ENCODE peak calls at places on chromosome 20, in seven cellular contexts. One of them, this sample, is unnamed.

GRCh38 chr20:52118233-52118632 is 73.3 kb downstream of the ZFP64 start:
- DNase-seq in GM23248: no peak
- DNase-seq in HCT116: no peak
- DNase-seq in GM23338: no peak
- DNase-seq in MM.1S: no peak
- DNase-seq in hepatocyte: no peak
- DNase-seq in SK-N-SH: no peak
- DNase-seq in this sample: no peak

GRCh38 chr20:1618479-1618878 is 1.3 kb downstream of the SIRPB1 start:
- DNase-seq in GM23338: no peak
- DNase-seq in HCT116: no peak
- DNase-seq in GM23248: no peak
- DNase-seq in MM.1S: no peak
- DNase-seq in hepatocyte: peak; percentile 0
- DNase-seq in SK-N-SH: no peak
- DNase-seq in this sample: no peak

GRCh38 chr20:50381771-50382593 is 128.2 kb upstream of the PTPN1 start:
- DNase-seq in HCT116: no peak
- DNase-seq in GM23338: no peak
- DNase-seq in SK-N-SH: no peak
- DNase-seq in GM23248: no peak
- DNase-seq in hepatocyte: no peak
- DNase-seq in MM.1S: peak; percentile 33
- DNase-seq in this sample: peak; percentile 31

GRCh38 chr20:44720617-44720993 is 5.4 kb downstream of the CCN5 start:
- DNase-seq in GM23248: peak; percentile 93
- DNase-seq in MM.1S: no peak
- DNase-seq in SK-N-SH: peak; percentile 62
- DNase-seq in HCT116: peak; percentile 48
- DNase-seq in GM23338: no peak
- DNase-seq in hepatocyte: no peak
- DNase-seq in this sample: no peak

GRCh38 chr20:3218307-3218988 is 9.2 kb downstream of the ITPA start:
- DNase-seq in hepatocyte: peak; percentile 67
- DNase-seq in GM23338: peak; percentile 88
- DNase-seq in HCT116: no peak
- DNase-seq in MM.1S: peak; percentile 48
- DNase-seq in SK-N-SH: peak; percentile 95
- DNase-seq in GM23248: peak; percentile 63
- DNase-seq in this sample: peak; percentile 43

GRCh38 chr20:56088381-56088780 is 83.1 kb upstream of the CBLN4 start:
- DNase-seq in hepatocyte: no peak
- DNase-seq in HCT116: no peak
- DNase-seq in MM.1S: no peak
- DNase-seq in GM23338: no peak
- DNase-seq in SK-N-SH: no peak
- DNase-seq in GM23248: no peak
- DNase-seq in this sample: no peak

GRCh38 chr20:1631309-1632227 is 11.8 kb upstream of the SIRPB1 start:
- DNase-seq in MM.1S: no peak
- DNase-seq in GM23338: peak; percentile 53
- DNase-seq in SK-N-SH: no peak
- DNase-seq in hepatocyte: no peak
- DNase-seq in GM23248: peak; percentile 71
- DNase-seq in HCT116: no peak
- DNase-seq in this sample: no peak

GRCh38 chr20:60491261-60491660 is 533.0 kb downstream of the CDH26 start:
- DNase-seq in hepatocyte: no peak
- DNase-seq in GM23338: no peak
- DNase-seq in MM.1S: no peak
- DNase-seq in SK-N-SH: no peak
- DNase-seq in GM23248: no peak
- DNase-seq in HCT116: no peak
- DNase-seq in this sample: no peak

GRCh38 chr20:5402903-5403531 is 86.3 kb upstream of the PROKR2 start:
- DNase-seq in hepatocyte: peak; percentile 35
- DNase-seq in GM23248: peak; percentile 44
- DNase-seq in SK-N-SH: no peak
- DNase-seq in GM23338: peak; percentile 79
- DNase-seq in HCT116: no peak
- DNase-seq in MM.1S: peak; percentile 21
- DNase-seq in this sample: peak; percentile 46

GRCh38 chr20:57654998-57655811 is 35.0 kb upstream of the ZBP1 start:
- DNase-seq in MM.1S: no peak
- DNase-seq in HCT116: no peak
- DNase-seq in GM23338: peak; percentile 58
- DNase-seq in hepatocyte: no peak
- DNase-seq in SK-N-SH: peak; percentile 57
- DNase-seq in GM23248: no peak
- DNase-seq in this sample: peak; percentile 12
- H2AFZ ChIP-seq in MM.1S: no peak overlapping the region
- H2AFZ ChIP-seq in HCT116: no peak overlapping the region
- H2AFZ ChIP-seq in GM23338: no peak overlapping the region
- H2AFZ ChIP-seq in hepatocyte: no peak overlapping the region
- H2AFZ ChIP-seq in SK-N-SH: no peak overlapping the region
- H2AFZ ChIP-seq in GM23248: no peak overlapping the region
- H2AFZ ChIP-seq in this sample: no peak overlapping the region

DNA sequence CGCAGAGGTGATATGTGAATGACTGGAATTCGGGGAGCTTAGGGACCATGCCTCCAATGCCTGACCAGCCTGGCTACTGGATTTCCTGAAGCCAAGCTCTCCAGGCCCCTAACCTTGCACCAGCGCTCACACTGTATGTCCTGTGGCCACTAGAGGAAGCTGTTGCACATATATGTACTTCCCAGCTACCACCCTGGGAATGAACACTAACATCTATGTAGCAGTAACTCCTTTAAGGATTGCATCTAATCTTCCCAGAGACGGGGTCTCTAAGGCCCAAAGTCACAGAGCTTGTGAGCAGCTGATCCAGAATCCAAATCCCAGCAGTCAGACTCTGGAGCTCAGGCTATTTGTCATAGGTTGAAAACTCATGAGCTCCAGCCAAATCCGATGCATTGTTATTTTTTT is 20.4 kb upstream of the BPIFB1 start:
- DNase-seq in HCT116: peak; percentile 62
- DNase-seq in hepatocyte: peak; percentile 86
- DNase-seq in MM.1S: no peak
- DNase-seq in SK-N-SH: peak; percentile 52
- DNase-seq in GM23248: peak; percentile 80
- DNase-seq in GM23338: peak; percentile 85
- DNase-seq in this sample: peak; percentile 35
- TF ChIP-seq EZH2phosphoT487 in HCT116: no peak
- TF ChIP-seq EZH2phosphoT487 in hepatocyte: no peak
- TF ChIP-seq EZH2phosphoT487 in MM.1S: no peak
- TF ChIP-seq EZH2phosphoT487 in SK-N-SH: no peak
- TF ChIP-seq EZH2phosphoT487 in GM23248: no peak
- TF ChIP-seq EZH2phosphoT487 in GM23338: no peak
- TF ChIP-seq EZH2phosphoT487 in this sample: no peak

GRCh38 chr20:18832801-18833200 is 19.2 kb downstream of the SCP2D1 start:
- DNase-seq in MM.1S: no peak
- DNase-seq in hepatocyte: no peak
- DNase-seq in SK-N-SH: no peak
- DNase-seq in GM23338: no peak
- DNase-seq in HCT116: no peak
- DNase-seq in GM23248: no peak
- DNase-seq in this sample: no peak

GRCh38 chr20:18835850-18836249 is 22.3 kb downstream of the SCP2D1 start:
- DNase-seq in HCT116: no peak
- DNase-seq in GM23338: no peak
- DNase-seq in SK-N-SH: no peak
- DNase-seq in hepatocyte: no peak
- DNase-seq in GM23248: no peak
- DNase-seq in MM.1S: no peak
- DNase-seq in this sample: no peak

GRCh38 chr20:18837710-18838109 is 24.1 kb downstream of the SCP2D1 start:
- DNase-seq in MM.1S: no peak
- DNase-seq in GM23338: no peak
- DNase-seq in SK-N-SH: no peak
- DNase-seq in hepatocyte: peak; percentile 21
- DNase-seq in GM23248: no peak
- DNase-seq in HCT116: no peak
- DNase-seq in this sample: no peak

DNA sequence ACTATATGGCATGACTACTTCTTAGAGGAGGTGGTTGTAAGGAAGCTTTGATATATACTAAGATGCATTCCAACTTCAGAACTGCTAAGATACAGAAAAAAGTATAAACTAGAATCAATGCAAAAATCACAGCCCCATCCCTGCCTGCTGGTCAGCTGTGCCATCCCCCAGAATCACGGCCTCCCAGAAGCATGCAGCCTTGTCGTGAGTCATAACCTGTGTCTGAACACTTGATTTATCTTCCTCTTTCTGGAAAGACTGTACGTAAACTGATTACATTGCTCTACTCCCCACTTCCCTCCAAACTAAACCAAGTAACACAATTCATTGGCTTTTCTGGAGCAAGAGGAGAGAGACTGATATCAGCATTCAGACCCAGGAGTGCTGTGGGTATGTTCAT is 18.2 kb downstream of the SCP2D1 start:
- DNase-seq in SK-N-SH: no peak
- DNase-seq in HCT116: no peak
- DNase-seq in GM23338: no peak
- DNase-seq in GM23248: peak; percentile 20
- DNase-seq in MM.1S: no peak
- DNase-seq in hepatocyte: peak; percentile 22
- DNase-seq in this sample: no peak
- H2AFZ ChIP-seq in SK-N-SH: peak overlapping the region; percentile 69
- H2AFZ ChIP-seq in HCT116: no peak overlapping the region
- H2AFZ ChIP-seq in GM23338: peak overlapping the region; percentile 6
- H2AFZ ChIP-seq in GM23248: no peak overlapping the region
- H2AFZ ChIP-seq in MM.1S: no peak overlapping the region
- H2AFZ ChIP-seq in hepatocyte: no peak overlapping the region
- H2AFZ ChIP-seq in this sample: no peak overlapping the region

GRCh38 chr20:26169506-26169905 is 472.9 kb upstream of the ZNF337 start:
- DNase-seq in HCT116: no peak
- DNase-seq in GM23248: peak; percentile 66
- DNase-seq in GM23338: no peak
- DNase-seq in SK-N-SH: no peak
- DNase-seq in hepatocyte: no peak
- DNase-seq in MM.1S: no peak
- DNase-seq in this sample: no peak
- TF ChIP-seq EZH2phosphoT487 in HCT116: no peak
- TF ChIP-seq EZH2phosphoT487 in GM23248: no peak
- TF ChIP-seq EZH2phosphoT487 in GM23338: no peak
- TF ChIP-seq EZH2phosphoT487 in SK-N-SH: no peak
- TF ChIP-seq EZH2phosphoT487 in hepatocyte: no peak
- TF ChIP-seq EZH2phosphoT487 in MM.1S: no peak
- TF ChIP-seq EZH2phosphoT487 in this sample: no peak

GRCh38 chr20:22684763-22685443 is 100.5 kb upstream of the FOXA2 start:
- DNase-seq in hepatocyte: no peak
- DNase-seq in HCT116: no peak
- DNase-seq in SK-N-SH: no peak
- DNase-seq in MM.1S: no peak
- DNase-seq in GM23248: peak; percentile 32
- DNase-seq in GM23338: peak; percentile 45
- DNase-seq in this sample: no peak

GRCh38 chr20:22686097-22686496 is 101.7 kb upstream of the FOXA2 start:
- DNase-seq in SK-N-SH: peak; percentile 60
- DNase-seq in GM23338: peak; percentile 85
- DNase-seq in HCT116: peak; percentile 46
- DNase-seq in hepatocyte: peak; percentile 73
- DNase-seq in MM.1S: peak; percentile 42
- DNase-seq in GM23248: peak; percentile 82
- DNase-seq in this sample: no peak

GRCh38 chr20:22681591-22682248 is 97.3 kb upstream of the FOXA2 start:
- DNase-seq in MM.1S: no peak
- DNase-seq in GM23338: no peak
- DNase-seq in GM23248: no peak
- DNase-seq in SK-N-SH: no peak
- DNase-seq in hepatocyte: no peak
- DNase-seq in HCT116: no peak
- DNase-seq in this sample: no peak

GRCh38 chr20:22682381-22682780 is 98.0 kb upstream of the FOXA2 start:
- DNase-seq in SK-N-SH: no peak
- DNase-seq in GM23338: no peak
- DNase-seq in GM23248: no peak
- DNase-seq in HCT116: no peak
- DNase-seq in MM.1S: no peak
- DNase-seq in hepatocyte: no peak
- DNase-seq in this sample: no peak

GRCh38 chr20:22684072-22684762 is 99.8 kb upstream of the FOXA2 start:
- DNase-seq in GM23338: peak; percentile 90
- DNase-seq in SK-N-SH: peak; percentile 58
- DNase-seq in MM.1S: peak; percentile 65
- DNase-seq in GM23248: peak; percentile 82
- DNase-seq in HCT116: peak; percentile 60
- DNase-seq in hepatocyte: peak; percentile 86
- DNase-seq in this sample: peak; percentile 67
- H2AFZ ChIP-seq in GM23338: peak overlapping the region; percentile 73
- H2AFZ ChIP-seq in SK-N-SH: no peak overlapping the region
- H2AFZ ChIP-seq in MM.1S: peak overlapping the region; percentile 50
- H2AFZ ChIP-seq in GM23248: no peak overlapping the region
- H2AFZ ChIP-seq in HCT116: no peak overlapping the region
- H2AFZ ChIP-seq in hepatocyte: no peak overlapping the region
- H2AFZ ChIP-seq in this sample: peak overlapping the region; percentile 80

GRCh38 chr20:37816003-37816402 is 86.9 kb upstream of the VSTM2L start:
- DNase-seq in SK-N-SH: no peak
- DNase-seq in HCT116: no peak
- DNase-seq in GM23338: peak; percentile 61
- DNase-seq in GM23248: no peak
- DNase-seq in MM.1S: no peak
- DNase-seq in hepatocyte: no peak
- DNase-seq in this sample: no peak
- TF ChIP-seq EZH2phosphoT487 in SK-N-SH: no peak
- TF ChIP-seq EZH2phosphoT487 in HCT116: no peak
- TF ChIP-seq EZH2phosphoT487 in GM23338: no peak
- TF ChIP-seq EZH2phosphoT487 in GM23248: no peak
- TF ChIP-seq EZH2phosphoT487 in MM.1S: no peak
- TF ChIP-seq EZH2phosphoT487 in hepatocyte: no peak
- TF ChIP-seq EZH2phosphoT487 in this sample: no peak